ENCODE peak calls at places on chromosome 18, in seven cellular contexts. Z, H, O, U, C, P and S are unnamed samples.

GRCh38 chr18:23662309-23663263 is at the start of gene ANKRD29:
- DNase-seq in Z (peak; percentile 34), U (peak; percentile 33), C (no peak), O (peak; percentile 25), P (peak; percentile 49), H (peak; percentile 61), S (peak; percentile 4)

GRCh38 chr18:28794459-28795245 is 617.7 kb upstream of the CDH2 start:
- DNase-seq in P (no peak), C (peak; percentile 4), H (no peak), Z (no peak), U (no peak), O (no peak), S (no peak)

GRCh38 chr18:23058746-23059440 is 76.4 kb upstream of the CABLES1 start:
- DNase-seq in H (no peak), Z (no peak), O (no peak), P (no peak), U (no peak), C (no peak), S (no peak)

GRCh38 chr18:49849331-49850217 is 36.2 kb upstream of the ACAA2 start:
- DNase-seq in C (peak; percentile 90), O (peak; percentile 55), Z (no peak), H (no peak), U (no peak), P (peak; percentile 87), S (no peak)

GRCh38 chr18:5073026-5073944 is 123.8 kb downstream of the AKAIN1 start:
- DNase-seq in Z (no peak), O (peak; percentile 79), C (peak; percentile 5), H (no peak), U (no peak), P (peak; percentile 6), S (no peak)

GRCh38 chr18:33212363-33212762 is 228.2 kb downstream of the CCDC178 start:
- DNase-seq in Z (no peak), C (no peak), P (no peak), U (no peak), O (peak; percentile 95), H (no peak), S (no peak)

GRCh38 chr18:49562481-49563129 is 748 bp downstream of the LIPG start:
- DNase-seq in H (no peak), O (no peak), C (no peak), Z (no peak), U (no peak), P (peak; percentile 50), S (no peak)

GRCh38 chr18:35948080-35948479 is 24.4 kb upstream of the RMP24 start:
- DNase-seq in H (no peak), U (no peak), Z (no peak), P (no peak), O (no peak), C (no peak), S (no peak)

GRCh38 chr18:57207124-57207916 is 60.4 kb downstream of the BOD1L2 start:
- DNase-seq in C (no peak), H (no peak), U (no peak), P (no peak), O (no peak), Z (no peak), S (no peak)

GRCh38 chr18:46386788-46387187 is 270.2 kb downstream of the LOXHD1 start:
- DNase-seq in P (no peak), O (no peak), C (no peak), Z (no peak), H (no peak), U (no peak), S (no peak)

GRCh38 chr18:13482641-13482945 is 243.8 kb downstream of the FAM210A start:
- DNase-seq in H (no peak), O (no peak), P (no peak), C (no peak), U (no peak), Z (no peak), S (no peak)

GRCh38 chr18:68733693-68734092 is 18.8 kb upstream of the TMX3 start:
- DNase-seq in P (no peak), O (no peak), C (no peak), U (no peak), H (no peak), Z (no peak), S (no peak)

GRCh38 chr18:48410095-48410920 is 1.1 kb upstream of the ZBTB7C start:
- DNase-seq in P (peak; percentile 92), C (peak; percentile 73), H (peak; percentile 92), Z (peak; percentile 55), U (peak; percentile 22), O (peak; percentile 79), S (peak; percentile 29)

GRCh38 chr18:28050561-28050960 is 126.4 kb downstream of the CDH2 start:
- DNase-seq in Z (no peak), H (no peak), U (no peak), O (peak; percentile 88), C (no peak), P (no peak), S (no peak)

GRCh38 chr18:9782073-9782857 is 74.2 kb downstream of the RAB31 start:
- DNase-seq in Z (no peak), C (peak; percentile 30), P (no peak), O (no peak), H (no peak), U (no peak), S (no peak)

GRCh38 chr18:3821524-3821923 is 371.6 kb downstream of the TGIF1 start:
- DNase-seq in Z (no peak), H (no peak), U (no peak), O (no peak), P (no peak), C (no peak), S (no peak)

GRCh38 chr18:43876286-43877082 is 599.2 kb upstream of the SYT4 start:
- DNase-seq in Z (no peak), H (peak; percentile 22), P (no peak), C (no peak), O (no peak), U (no peak), S (no peak)

GRCh38 chr18:54684786-54685185 is 93.7 kb downstream of the DYNAP start:
- DNase-seq in P (no peak), O (no peak), Z (no peak), U (no peak), H (no peak), C (no peak), S (no peak)

GRCh38 chr18:59021500-59021899 is 118.2 kb upstream of the SEC11C start:
- DNase-seq in O (peak; percentile 72), P (no peak), U (no peak), C (no peak), H (no peak), Z (no peak), S (no peak)

GRCh38 chr18:41075212-41075611 is 879.8 kb upstream of the PIK3C3 start:
- DNase-seq in O (no peak), H (no peak), P (no peak), Z (no peak), U (no peak), C (peak; percentile 16), S (no peak)

GRCh38 chr18:23805898-23806297 is 116.6 kb downstream of the LAMA3 start:
- DNase-seq in U (no peak), O (no peak), P (no peak), Z (no peak), C (no peak), H (no peak), S (no peak)

GRCh38 chr18:11336241-11336640 is 186.9 kb upstream of the PIEZO2 start:
- DNase-seq in O (no peak), U (no peak), H (no peak), Z (no peak), C (no peak), P (no peak), S (no peak)

GRCh38 chr18:2442006-2442405 is 129.3 kb downstream of the METTL4 start:
- DNase-seq in U (no peak), O (no peak), P (no peak), H (no peak), C (no peak), Z (no peak), S (no peak)

GRCh38 chr18:79553154-79553553 is 126.4 kb upstream of the CTDP1 start:
- DNase-seq in Z (no peak), O (no peak), U (no peak), C (no peak), H (no peak), P (no peak), S (no peak)

GRCh38 chr18:3590096-3590655 is 140.2 kb downstream of the TGIF1 start:
- DNase-seq in H (no peak), Z (no peak), U (no peak), P (no peak), C (no peak), O (no peak), S (no peak)

GRCh38 chr18:69265661-69266060 is 135.0 kb upstream of the DOK6 start:
- DNase-seq in P (no peak), O (no peak), Z (no peak), U (no peak), C (no peak), H (no peak), S (no peak)

GRCh38 chr18:3209859-3210569 is 9.8 kb downstream of the MYOM1 start:
- DNase-seq in Z (no peak), U (no peak), C (no peak), O (no peak), H (no peak), P (no peak), S (no peak)

GRCh38 chr18:56245856-56246575 is 392.4 kb downstream of the TXNL1 start:
- DNase-seq in O (no peak), Z (no peak), C (no peak), H (no peak), U (no peak), P (no peak), S (no peak)

GRCh38 chr18:73861771-73862170 is 285.9 kb downstream of the FBXO15 start:
- DNase-seq in H (no peak), C (no peak), O (no peak), Z (no peak), U (no peak), P (no peak), S (no peak)

GRCh38 chr18:3584897-3585460 is 135.0 kb downstream of the TGIF1 start:
- DNase-seq in Z (no peak), P (no peak), C (no peak), U (no peak), O (no peak), H (no peak), S (no peak)

GRCh38 chr18:59467497-59467896 is 108.4 kb upstream of the LMAN1 start:
- DNase-seq in P (no peak), Z (no peak), C (no peak), U (no peak), H (no peak), O (no peak), S (no peak)

GRCh38 chr18:26425148-26425531 is 123.2 kb downstream of the KCTD1 start:
- DNase-seq in P (no peak), C (no peak), H (no peak), Z (no peak), O (no peak), U (no peak), S (no peak)

GRCh38 chr18:59656488-59656887 is 40.7 kb downstream of the CCBE1 start:
- DNase-seq in C (no peak), H (no peak), P (no peak), U (no peak), O (no peak), Z (no peak), S (no peak)

GRCh38 chr18:31740180-31740579 is 20.5 kb downstream of the SLC25A52 start:
- DNase-seq in P (no peak), Z (no peak), U (no peak), H (no peak), C (no peak), O (no peak), S (no peak)

GRCh38 chr18:76803814-76804213 is 18.5 kb upstream of the ZNF236 start:
- DNase-seq in C (peak; percentile 63), U (peak; percentile 69), O (peak; percentile 56), P (peak; percentile 79), H (peak; percentile 59), Z (peak; percentile 48), S (peak; percentile 22)

GRCh38 chr18:25464211-25464610 is 112.2 kb upstream of the ZNF521 start:
- DNase-seq in P (no peak), C (no peak), H (no peak), U (no peak), O (no peak), Z (no peak), S (no peak)